ENCODE peak calls at places on chromosomes 7 and 10, in eight cellular contexts. Z is HTR-8/SVneo; T is iPS-NIHi11; O is foreskin keratinocyte; H is activated CD8-positive, alpha-beta memory T cell treated with anti-CD3 and anti-CD28 coated beads, Interleukin-2, amount 50 U/mL, for 48 hours; Q is psoas muscle; U is cardiac septum; W is activated naive CD4-positive, alpha-beta T cell treated with Interleukin-2 at 50 U/mL for 16 hours. B is an unnamed sample.

GRCh38 chr10:26703096-26703495 is 5.6 kb downstream of the PDSS1 start:
- DNase-seq in U (no peak), Z (no peak), O (no peak), T (no peak), W (no peak), Q (no peak), H (no peak), B (no peak)

GRCh38 chr10:33143160-33143728 is 185.2 kb upstream of the ITGB1 start:
- DNase-seq in H (peak), W (peak), Q (no peak), Z (peak), U (no peak), T (no peak), O (peak), B (peak)

GRCh38 chr7:122380993-122381392 is 76.4 kb upstream of the FEZF1 start:
- DNase-seq in O (no peak), Z (no peak), U (no peak), H (no peak), Q (no peak), T (no peak), W (no peak), B (no peak)

GRCh38 chr10:47145290-47145934 is 154.6 kb upstream of the GDF10 start:
- DNase-seq in W (no peak), H (no peak), T (no peak), O (no peak), Z (no peak), U (no peak), Q (no peak), B (no peak)

GRCh38 chr10:106387063-106387462 is 777.4 kb downstream of the SORCS1 start:
- DNase-seq in H (no peak), O (peak), U (no peak), W (no peak), Z (no peak), Q (no peak), T (no peak), B (peak)

GRCh38 chr10:43252166-43252784 is 14.6 kb downstream of the RASGEF1A start:
- DNase-seq in H (peak), Z (no peak), W (no peak), Q (no peak), O (no peak), T (no peak), U (peak), B (no peak)

GRCh38 chr10:103554488-103555320 is 61.2 kb downstream of the NEURL1 start:
- DNase-seq in O (peak), U (no peak), W (peak), Q (peak), H (no peak), T (peak), Z (peak), B (peak)

GRCh38 chr10:68103237-68103866 is 5.9 kb upstream of the MYPN start:
- DNase-seq in Z (no peak), H (no peak), U (no peak), T (no peak), Q (no peak), W (no peak), O (no peak), B (no peak)

GRCh38 chr10:66242885-66243284 is 683.0 kb upstream of the LRRTM3 start:
- DNase-seq in O (no peak), Q (no peak), Z (no peak), U (no peak), T (no peak), H (no peak), W (no peak), B (no peak)

GRCh38 chr7:5064391-5065106 is 18.9 kb downstream of the RBAK start:
- DNase-seq in Q (no peak), O (peak), T (no peak), Z (no peak), H (no peak), U (no peak), W (no peak), B (no peak)

GRCh38 chr10:46523881-46524470 is 32.5 kb downstream of the GPRIN2 start:
- DNase-seq in T (no peak), O (peak), Q (peak), Z (peak), U (peak), H (peak), W (peak), B (peak)

GRCh38 chr10:96463562-96463961 is 50.2 kb downstream of the TLL2 start:
- DNase-seq in Q (no peak), Z (no peak), H (no peak), O (no peak), T (no peak), U (peak), W (no peak), B (no peak)

GRCh38 chr7:31108097-31108657 is 56.1 kb downstream of the ADCYAP1R1 start:
- DNase-seq in W (no peak), U (no peak), Q (no peak), O (no peak), H (peak), T (no peak), Z (no peak), B (no peak)

GRCh38 chr10:51074238-51075028 is at the start of gene PRKG1:
- DNase-seq in T (peak), U (peak), Z (peak), O (peak), W (no peak), Q (peak), H (peak), B (peak)

GRCh38 chr7:96855691-96856090 is 146.0 kb upstream of the SEM1 start:
- DNase-seq in T (no peak), O (no peak), W (no peak), U (no peak), H (no peak), Z (no peak), Q (no peak), B (no peak)

GRCh38 chr7:112427984-112428383 is 22.3 kb upstream of the IFRD1 start:
- DNase-seq in Z (no peak), Q (no peak), T (no peak), O (no peak), W (no peak), H (no peak), U (no peak), B (no peak)

GRCh38 chr7:30411897-30412296 is 66.7 kb downstream of the NOD1 start:
- DNase-seq in Z (no peak), O (peak), W (no peak), Q (no peak), H (no peak), T (no peak), U (no peak), B (peak)

GRCh38 chr10:124943301-124944092 is 1.6 kb downstream of the ZRANB1 start:
- DNase-seq in U (no peak), T (no peak), H (no peak), Q (no peak), W (no peak), O (peak), Z (no peak), B (peak)

GRCh38 chr7:132138817-132139216 is 437.5 kb downstream of the PLXNA4 start:
- DNase-seq in W (no peak), Z (no peak), T (no peak), Q (no peak), U (no peak), H (no peak), O (peak), B (peak)

GRCh38 chr10:122475581-122475980 is 14.2 kb downstream of the HTRA1 start:
- DNase-seq in O (no peak), Z (no peak), U (peak), T (peak), Q (no peak), W (no peak), H (no peak), B (no peak)

GRCh38 chr7:129635300-129636029 is 23.9 kb downstream of the NRF1 start:
- DNase-seq in H (peak), Q (peak), U (no peak), T (peak), Z (peak), W (peak), O (peak), B (peak)

GRCh38 chr10:119535310-119535709 is 7.2 kb downstream of the RGS10 start:
- DNase-seq in H (no peak), W (no peak), U (no peak), Z (no peak), O (no peak), Q (no peak), T (no peak), B (no peak)

GRCh38 chr7:76285604-76286374 is 16.7 kb upstream of the HSPB1 start:
- DNase-seq in Q (no peak), Z (no peak), O (no peak), H (no peak), W (no peak), U (no peak), T (no peak), B (no peak)

GRCh38 chr10:124946945-124947344 is 5.0 kb downstream of the ZRANB1 start:
- DNase-seq in W (no peak), T (no peak), Q (no peak), Z (no peak), O (no peak), U (no peak), H (no peak), B (no peak)